ENCODE peak calls at places on chromosomes 1 and 21, in five cellular contexts. W is anterior cingulate cortex; T is GF-D8; F is cardiac muscle cell; M is activated effector memory CD4-positive, alpha-beta T cell treated with anti-CD3 and anti-CD28 coated beads, Interleukin-2, amount 50 U/mL, for 16 hours. D is an unnamed sample.

GRCh38 chr21:45091540-45092322 is 17.4 kb downstream of the ADARB1 start:
- DNase-seq in W (no peak), F (no peak), T (no peak), M (no peak), D (no peak)

GRCh38 chr1:99004270-99005141 is at the start of gene PLPPR5:
- DNase-seq in W (no peak), F (peak; percentile 58), M (peak; percentile 64), T (no peak), D (peak; percentile 43)

GRCh38 chr1:203274603-203275381 is 30.5 kb upstream of the BTG2 start:
- DNase-seq in F (no peak), W (peak; percentile 78), M (no peak), T (no peak), D (peak; percentile 75)

GRCh38 chr21:44484498-44485253 is 29.4 kb downstream of the LRRC3 start:
- DNase-seq in T (no peak), M (no peak), W (no peak), F (no peak), D (no peak)

GRCh38 chr1:219626865-219627264 is 14.0 kb upstream of the ZC3H11B start:
- DNase-seq in W (no peak), M (no peak), T (no peak), F (peak; percentile 23), D (no peak)

GRCh38 chr21:18155508-18156193 is 89.0 kb upstream of the CHODL start:
- DNase-seq in T (no peak), M (no peak), W (no peak), F (peak; percentile 55), D (no peak)

GRCh38 chr1:26529655-26530539 is at the start of gene RPS6KA1:
- DNase-seq in T (no peak), M (peak; percentile 87), W (peak; percentile 60), F (peak; percentile 90), D (peak; percentile 88)

GRCh38 chr1:201313086-201313485 is 29.8 kb downstream of the PKP1 start:
- DNase-seq in T (no peak), F (no peak), W (no peak), M (no peak), D (no peak)

GRCh38 chr1:1325288-1326074 is 879 bp downstream of the CPTP start:
- DNase-seq in M (no peak), F (no peak), W (no peak), T (no peak), D (no peak)